ENCODE peak calls at places on chromosomes 3 and 15, in four cellular contexts. P, J, C and Y are unnamed samples.

GRCh38 chr3:71185733-71186455 is 397.6 kb downstream of the FOXP1 start:
- DNase-seq in P (no peak), J (no peak), C (no peak), Y (no peak)

GRCh38 chr15:43498988-43499387 is 6.0 kb upstream of the TP53BP1 start:
- DNase-seq in P (no peak), J (no peak), C (no peak), Y (no peak)

GRCh38 chr15:39282663-39283208 is 298.1 kb upstream of the THBS1 start:
- DNase-seq in P (no peak), J (no peak), C (no peak), Y (no peak)

GRCh38 chr15:27339138-27339537 is 368.2 kb downstream of the GABRG3 start:
- DNase-seq in P (no peak), J (no peak), C (no peak), Y (no peak)

GRCh38 chr15:80093854-80094418 is 34.5 kb downstream of the ZFAND6 start:
- DNase-seq in P (peak; percentile 76), J (peak; percentile 38), C (no peak), Y (no peak)

GRCh38 chr15:49063402-49064280 is 17.4 kb upstream of the SECISBP2L start:
- DNase-seq in P (peak; percentile 9), J (no peak), C (no peak), Y (no peak)

GRCh38 chr15:59420986-59421618 is 16.9 kb upstream of the FAM81A start:
- DNase-seq in P (no peak), J (no peak), C (no peak), Y (no peak)

GRCh38 chr3:136862611-136862951 is 573 bp downstream of the NCK1 start:
- DNase-seq in P (peak; percentile 86), J (peak; percentile 44), C (peak; percentile 84), Y (peak; percentile 87)

GRCh38 chr3:122520861-122521260 is 6.1 kb upstream of the KPNA1 start:
- DNase-seq in P (no peak), J (no peak), C (no peak), Y (no peak)

GRCh38 chr3:82100378-82100777 is 338.9 kb upstream of the GBE1 start:
- DNase-seq in P (no peak), J (no peak), C (no peak), Y (no peak)

GRCh38 chr15:57923750-57924149 is 141.8 kb downstream of the ALDH1A2 start:
- DNase-seq in P (peak; percentile 68), J (peak; percentile 38), C (no peak), Y (no peak)

GRCh38 chr15:67416891-67417290 is 104.0 kb upstream of the C15orf61 start:
- DNase-seq in P (no peak), J (no peak), C (no peak), Y (no peak)

GRCh38 chr3:195207056-195207455 is 63.9 kb downstream of the XXYLT1 start:
- DNase-seq in P (no peak), J (no peak), C (no peak), Y (no peak)

GRCh38 chr3:195209083-195209835 is 61.7 kb downstream of the XXYLT1 start:
- DNase-seq in P (no peak), J (no peak), C (no peak), Y (no peak)

GRCh38 chr3:195208631-195209030 is 62.3 kb downstream of the XXYLT1 start:
- DNase-seq in P (no peak), J (no peak), C (no peak), Y (no peak)

GRCh38 chr3:195208183-195208582 is 62.8 kb downstream of the XXYLT1 start:
- DNase-seq in P (no peak), J (no peak), C (no peak), Y (no peak)

DNA sequence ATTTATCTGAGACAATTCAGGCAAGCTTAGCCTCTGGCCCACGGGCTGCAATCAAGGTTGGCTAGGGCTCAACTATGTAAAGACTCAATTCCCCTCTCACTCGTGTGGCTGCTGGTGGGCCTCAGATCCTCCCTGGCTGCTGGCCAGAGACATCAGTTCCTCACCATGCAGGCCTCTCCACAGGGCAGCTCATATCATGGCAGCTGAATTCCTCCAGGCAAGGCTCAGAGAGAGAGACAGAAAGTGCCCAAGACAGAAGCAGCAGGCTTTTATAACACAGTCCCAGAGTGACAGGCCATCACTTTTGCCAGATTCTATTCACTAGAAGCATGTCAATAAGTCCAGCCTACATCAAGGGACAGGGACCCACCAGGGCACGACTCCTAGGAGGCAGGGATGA is 63.2 kb downstream of the XXYLT1 start:
- DNase-seq in P (no peak), J (no peak), C (no peak), Y (no peak)
- H3K27ac ChIP-seq in P (peak overlapping the region; percentile 21), J (peak overlapping the region; percentile 82), C (peak overlapping the region; percentile 91), Y (no peak overlapping the region)

DNA sequence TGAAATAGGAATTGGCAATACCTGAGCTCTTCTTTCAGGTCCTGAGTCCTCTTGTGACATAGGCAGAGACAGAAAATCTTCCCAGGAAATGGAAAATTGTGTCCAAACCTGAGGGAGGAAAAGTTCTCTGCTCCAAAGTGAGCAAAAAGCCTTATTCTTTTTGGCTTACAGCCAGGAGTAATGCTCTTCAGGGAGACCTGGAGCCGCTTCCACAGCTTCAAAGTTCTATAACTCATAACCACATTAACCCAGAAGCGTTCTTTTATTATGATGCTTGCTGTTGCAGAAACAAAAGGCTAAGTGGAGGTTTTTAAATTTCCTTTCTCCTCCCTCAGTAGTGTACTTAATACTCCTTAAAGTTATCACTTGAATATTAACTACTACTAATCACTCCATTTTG is 621 bp downstream of the IGSF10 start:
- DNase-seq in P (no peak), J (no peak), C (no peak), Y (no peak)
- H3K4me3 ChIP-seq in P (peak overlapping the region; percentile 49), J (peak overlapping the region; percentile 53), C (peak overlapping the region; percentile 58), Y (peak overlapping the region; percentile 52)

GRCh38 chr3:53056442-53056841 is 10.6 kb upstream of the SFMBT1 start:
- DNase-seq in P (no peak), J (no peak), C (no peak), Y (no peak)
- TF ChIP-seq CTCF in P (no peak), J (no peak), C (no peak), Y (peak; percentile 14)

DNA sequence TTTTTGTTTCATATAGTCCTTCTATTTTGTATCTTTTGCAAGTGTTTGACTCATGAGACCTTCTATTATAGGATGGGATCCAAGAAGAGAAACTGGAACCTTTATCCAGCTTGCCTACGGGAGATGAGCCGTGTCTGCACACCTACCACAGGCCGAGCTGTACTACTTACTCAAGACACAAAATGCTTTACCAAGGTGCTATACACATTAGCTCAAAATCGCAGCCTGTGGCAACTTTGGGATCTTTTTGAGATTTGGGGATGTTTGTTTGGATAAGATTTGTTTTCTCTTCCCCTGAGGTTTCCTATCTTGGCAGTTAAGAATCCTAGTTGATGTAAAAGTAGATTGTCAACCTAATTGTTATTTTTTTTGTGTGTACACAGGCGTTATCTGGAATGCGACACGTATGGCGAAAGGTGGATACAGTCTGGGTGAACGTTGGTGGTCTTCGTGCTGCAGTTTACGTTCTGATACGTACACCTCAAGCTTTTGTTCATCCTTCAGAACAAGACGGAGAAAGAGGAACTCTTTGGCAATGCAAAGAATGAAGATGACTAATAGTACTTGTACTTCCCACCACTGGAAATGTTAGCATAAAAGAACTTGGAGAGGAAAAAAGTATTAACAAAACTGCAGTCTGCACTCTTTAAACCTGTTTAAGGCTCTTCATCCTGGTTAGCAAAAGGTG is 13.1 kb upstream of the SETD5 start:
- DNase-seq in P (no peak), J (no peak), C (no peak), Y (no peak)
- H3K27ac ChIP-seq in P (no peak overlapping the region), J (no peak overlapping the region), C (no peak overlapping the region), Y (no peak overlapping the region)

GRCh38 chr15:99305761-99306505 is 54.7 kb downstream of the LRRC28 start:
- DNase-seq in P (peak; percentile 34), J (peak; percentile 53), C (no peak), Y (peak; percentile 79)
- H3K4me3 ChIP-seq in P (no peak overlapping the region), J (peak overlapping the region; percentile 22), C (no peak overlapping the region), Y (peak overlapping the region; percentile 4)

GRCh38 chr15:95401586-95401985 is 928.9 kb upstream of the NR2F2 start:
- DNase-seq in P (no peak), J (no peak), C (no peak), Y (no peak)
- TF ChIP-seq CTCF in P (no peak), J (no peak), C (no peak), Y (no peak)